ENCODE peak calls at places on chromosome 14, in six cellular contexts. S, B, P, I, X and V are unnamed samples.

GRCh38 chr14:66507181-66507721 is 696 bp upstream of the GPHN start:
- DNase-seq in S (peak), B (no peak), P (no peak), I (peak), X (no peak), V (no peak)

GRCh38 chr14:76993743-76994142 is 34.8 kb downstream of the IRF2BPL start:
- DNase-seq in S (no peak), B (no peak), P (no peak), I (peak), X (no peak), V (no peak)

GRCh38 chr14:35215110-35215872 is 76.9 kb upstream of the PSMA6 start:
- DNase-seq in S (no peak), B (no peak), P (no peak), I (peak), X (no peak), V (no peak)

GRCh38 chr14:53368714-53369191 is 215.6 kb upstream of the DDHD1 start:
- DNase-seq in S (no peak), B (no peak), P (peak), I (no peak), X (no peak), V (no peak)

GRCh38 chr14:75273272-75274044 is 5.2 kb upstream of the FOS start:
- DNase-seq in S (no peak), B (no peak), P (no peak), I (no peak), X (no peak), V (no peak)

GRCh38 chr14:76968621-76969063 is 59.9 kb downstream of the IRF2BPL start:
- DNase-seq in S (no peak), B (no peak), P (no peak), I (peak), X (no peak), V (no peak)

GRCh38 chr14:48973136-48973535 is 613.0 kb downstream of the RPS29 start:
- DNase-seq in S (no peak), B (no peak), P (no peak), I (no peak), X (no peak), V (no peak)

GRCh38 chr14:78997811-78998210 is 827.6 kb downstream of the NRXN3 start:
- DNase-seq in S (peak), B (no peak), P (no peak), I (peak), X (no peak), V (no peak)

GRCh38 chr14:105487449-105487985 is 831 bp downstream of the CRIP1 start:
- DNase-seq in S (no peak), B (no peak), P (no peak), I (no peak), X (peak), V (peak)

GRCh38 chr14:30464481-30464880 is 94.5 kb upstream of the G2E3 start:
- DNase-seq in S (no peak), B (no peak), P (no peak), I (no peak), X (no peak), V (no peak)

GRCh38 chr14:103861413-103862392 is 14.3 kb upstream of the PPP1R13B start:
- DNase-seq in S (no peak), B (no peak), P (no peak), I (no peak), X (no peak), V (no peak)

GRCh38 chr14:70955543-70956480 is 48.6 kb downstream of the PCNX1 start:
- DNase-seq in S (peak), B (no peak), P (no peak), I (no peak), X (no peak), V (no peak)

GRCh38 chr14:95611293-95611880 is 74.8 kb upstream of the TCL1B start:
- DNase-seq in S (no peak), B (no peak), P (no peak), I (no peak), X (no peak), V (no peak)

GRCh38 chr14:101598571-101599233 is 37.4 kb downstream of the DIO3 start:
- DNase-seq in S (no peak), B (no peak), P (no peak), I (no peak), X (no peak), V (no peak)